ENCODE peak calls at places on chromosome 4, in four cellular contexts. S, H, M and J are unnamed samples.

GRCh38 chr4:24001945-24002640 is 112.2 kb upstream of the PPARGC1A start:
- DNase-seq in S (no peak), H (no peak), M (peak), J (no peak)

GRCh38 chr4:77193511-77194236 is 36.7 kb downstream of the CCNG2 start:
- DNase-seq in S (peak), H (no peak), M (no peak), J (peak)

GRCh38 chr4:33013280-33013679 is 2293.1 kb downstream of the PCDH7 start:
- DNase-seq in S (no peak), H (no peak), M (no peak), J (no peak)

GRCh38 chr4:127479031-127479622 is 153.6 kb upstream of the INTU start:
- DNase-seq in S (no peak), H (peak), M (peak), J (no peak)

GRCh38 chr4:4396628-4397440 is 9.9 kb downstream of the NSG1 start:
- DNase-seq in S (no peak), H (no peak), M (peak), J (no peak)

GRCh38 chr4:137650051-137650450 is 117.8 kb upstream of the PCDH18 start:
- DNase-seq in S (no peak), H (no peak), M (no peak), J (no peak)

GRCh38 chr4:139878050-139878449 is 212.4 kb downstream of the MGST2 start:
- DNase-seq in S (no peak), H (no peak), M (no peak), J (no peak)

GRCh38 chr4:28759064-28759463 is 1898.4 kb downstream of the STIM2 start:
- DNase-seq in S (no peak), H (no peak), M (peak), J (no peak)

GRCh38 chr4:147994076-147994475 is 262.2 kb downstream of the ARHGAP10 start:
- DNase-seq in S (no peak), H (no peak), M (peak), J (no peak)

GRCh38 chr4:69330345-69330744 is 50.1 kb downstream of the UGT2B28 start:
- DNase-seq in S (no peak), H (no peak), M (no peak), J (no peak)

GRCh38 chr4:52196606-52197130 is 145.6 kb downstream of the SPATA18 start:
- DNase-seq in S (no peak), H (no peak), M (no peak), J (no peak)

GRCh38 chr4:48620861-48621260 is 130.8 kb downstream of the ZAR1 start:
- DNase-seq in S (no peak), H (no peak), M (no peak), J (no peak)

GRCh38 chr4:88295656-88296055 is 11.3 kb upstream of the PPM1K start:
- DNase-seq in S (no peak), H (no peak), M (no peak), J (no peak)

GRCh38 chr4:101347557-101348366 is 436 bp upstream of the PPP3CA start:
- DNase-seq in S (peak), H (peak), M (peak), J (peak)

GRCh38 chr4:25810815-25811690 is 51.7 kb downstream of the SEL1L3 start:
- DNase-seq in S (no peak), H (no peak), M (peak), J (no peak)

GRCh38 chr4:52248836-52249235 is 197.7 kb downstream of the SPATA18 start:
- DNase-seq in S (no peak), H (no peak), M (peak), J (no peak)

GRCh38 chr4:84957509-84958420 is 8.7 kb downstream of the WDFY3 start:
- DNase-seq in S (no peak), H (no peak), M (no peak), J (no peak)

GRCh38 chr4:118154643-118155042 is 120.4 kb downstream of the NDST3 start:
- DNase-seq in S (no peak), H (no peak), M (peak), J (no peak)

GRCh38 chr4:101660607-101661006 is 129.9 kb upstream of the BANK1 start:
- DNase-seq in S (no peak), H (peak), M (no peak), J (no peak)